ENCODE peak calls at places on chromosomes 6 and 20, in four cellular contexts. A, O, Q and F are unnamed samples.

GRCh38 chr6:20680697-20681165 is 146.5 kb downstream of the CDKAL1 start:
- DNase-seq in Q (no peak), A (no peak), O (no peak), F (no peak)

GRCh38 chr20:14235355-14235754 is 102.1 kb downstream of the FLRT3 start:
- DNase-seq in A (no peak), O (no peak), Q (no peak), F (no peak)

GRCh38 chr6:39791850-39792500 is at the start of gene DAAM2:
- DNase-seq in Q (no peak), A (no peak), O (no peak), F (peak)

GRCh38 chr6:35833534-35833933 is 28.4 kb downstream of the LHFPL5 start:
- DNase-seq in A (no peak), Q (no peak), O (no peak), F (no peak)

GRCh38 chr20:34581341-34582189 is 23.0 kb downstream of the MAP1LC3A start:
- DNase-seq in A (no peak), O (no peak), Q (no peak), F (no peak)

GRCh38 chr6:21200056-21200870 is 393.3 kb upstream of the SOX4 start:
- DNase-seq in O (no peak), Q (no peak), A (no peak), F (no peak)

GRCh38 chr6:163324928-163325784 is 89.4 kb upstream of the QKI start:
- DNase-seq in Q (no peak), O (no peak), A (no peak), F (no peak)

GRCh38 chr6:127921982-127922381 is 21.1 kb upstream of the THEMIS start:
- DNase-seq in O (no peak), Q (no peak), A (no peak), F (no peak)

GRCh38 chr20:63884506-63885263 is 10.2 kb upstream of the DNAJC5 start:
- DNase-seq in Q (no peak), A (no peak), O (no peak), F (no peak)